ENCODE peak calls at places on chromosomes 2 and 18, in five cellular contexts. Y, A, K, W and Q are unnamed samples.

GRCh38 chr2:202824901-202825300 is 46.7 kb downstream of the ICA1L start:
- DNase-seq in Y (no peak), A (peak), K (no peak), W (no peak), Q (no peak)

GRCh38 chr18:614980-615607 is 18.3 kb downstream of the CLUL1 start:
- DNase-seq in Y (no peak), A (peak), K (no peak), W (no peak), Q (no peak)

GRCh38 chr2:231604101-231604684 is 11.5 kb downstream of the TEX44 start:
- DNase-seq in Y (peak), A (no peak), K (no peak), W (no peak), Q (no peak)

GRCh38 chr2:138485019-138485418 is 16.6 kb upstream of the SPOPL start:
- DNase-seq in Y (no peak), A (no peak), K (no peak), W (no peak), Q (no peak)

GRCh38 chr2:228329279-228329678 is 147.8 kb upstream of the SPHKAP start:
- DNase-seq in Y (no peak), A (no peak), K (no peak), W (no peak), Q (no peak)

GRCh38 chr2:192195548-192196418 is 1.1 kb upstream of the TMEFF2 start:
- DNase-seq in Y (no peak), A (peak), K (no peak), W (no peak), Q (no peak)

GRCh38 chr2:225100269-225100668 is 58.0 kb upstream of the DOCK10 start:
- DNase-seq in Y (no peak), A (peak), K (no peak), W (no peak), Q (no peak)

GRCh38 chr2:68251855-68252406 is 401 bp downstream of the PPP3R1 start:
- DNase-seq in Y (no peak), A (no peak), K (peak), W (no peak), Q (no peak)

GRCh38 chr2:168380500-168380899 is 75.6 kb upstream of the CERS6 start:
- DNase-seq in Y (no peak), A (no peak), K (no peak), W (no peak), Q (no peak)

GRCh38 chr2:7773362-7773973 is 856.3 kb downstream of the RNF144A start:
- DNase-seq in Y (no peak), A (no peak), K (no peak), W (no peak), Q (no peak)

GRCh38 chr2:74036450-74037175 is 51.9 kb downstream of the TET3 start:
- DNase-seq in Y (no peak), A (no peak), K (no peak), W (no peak), Q (no peak)

GRCh38 chr18:23945416-23946079 is 69.0 kb upstream of the TTC39C start:
- DNase-seq in Y (no peak), A (no peak), K (no peak), W (no peak), Q (no peak)

GRCh38 chr2:49286726-49287125 is 132.4 kb upstream of the FSHR start:
- DNase-seq in Y (no peak), A (peak), K (no peak), W (no peak), Q (no peak)

GRCh38 chr18:58447342-58448190 is 181.3 kb downstream of the ALPK2 start:
- DNase-seq in Y (no peak), A (peak), K (no peak), W (no peak), Q (no peak)

GRCh38 chr2:71460595-71461303 is 7.4 kb downstream of the DYSF start:
- DNase-seq in Y (no peak), A (peak), K (no peak), W (no peak), Q (no peak)

GRCh38 chr18:78721986-78722385 is 257.6 kb upstream of the SALL3 start:
- DNase-seq in Y (no peak), A (no peak), K (no peak), W (no peak), Q (no peak)

GRCh38 chr18:32219431-32219830 is 29.6 kb downstream of the MEP1B start:
- DNase-seq in Y (no peak), A (no peak), K (no peak), W (no peak), Q (no peak)

GRCh38 chr18:67402543-67402942 is 114.0 kb downstream of the DSEL start:
- DNase-seq in Y (no peak), A (peak), K (no peak), W (no peak), Q (no peak)

GRCh38 chr18:2846241-2846637 is 567 bp upstream of the EMILIN2 start:
- DNase-seq in Y (no peak), A (peak), K (no peak), W (no peak), Q (no peak)

GRCh38 chr2:127233710-127234109 is 13.6 kb upstream of the CYP27C1 start:
- DNase-seq in Y (no peak), A (no peak), K (no peak), W (no peak), Q (no peak)

GRCh38 chr2:75379811-75380210 is 180.5 kb upstream of the TACR1 start:
- DNase-seq in Y (no peak), A (no peak), K (no peak), W (no peak), Q (no peak)

GRCh38 chr18:12630136-12630535 is 27.8 kb downstream of the SPIRE1 start:
- DNase-seq in Y (no peak), A (no peak), K (no peak), W (no peak), Q (no peak)

GRCh38 chr2:36770542-36771287 is 74.2 kb downstream of the VIT start:
- DNase-seq in Y (no peak), A (peak), K (peak), W (no peak), Q (no peak)

GRCh38 chr2:205650450-205650849 is 31.9 kb upstream of the NRP2 start:
- DNase-seq in Y (no peak), A (peak), K (no peak), W (no peak), Q (no peak)

GRCh38 chr2:233116946-233117345 is 56.8 kb downstream of the INPP5D start:
- DNase-seq in Y (no peak), A (no peak), K (no peak), W (no peak), Q (no peak)